ENCODE peak calls at places on chromosome X, in five cellular contexts. P is RWPE1, V is GM13977, I is suprapubic skin, R is testis. Q is an unnamed sample.
A peak's percentile ranks its signal among the peaks of the same experiment; 100 is the strongest.

GRCh38 chrX:70022608-70023007 is 27.1 kb downstream of the AWAT2 start:
- DNase-seq in P (no peak), V (no peak), R (no peak), I (no peak), Q (no peak)

GRCh38 chrX:121028419-121028818 is 19.0 kb upstream of the GLUD2 start:
- DNase-seq in P (no peak), I (no peak), R (no peak), V (no peak), Q (no peak)

GRCh38 chrX:130828641-130829040 is 74.4 kb downstream of the ENOX2 start:
- DNase-seq in R (no peak), P (no peak), I (no peak), V (no peak), Q (no peak)

GRCh38 chrX:135591871-135592270 is 71.4 kb downstream of the INTS6L start:
- DNase-seq in R (no peak), I (no peak), P (no peak), V (no peak), Q (no peak)

GRCh38 chrX:9379697-9380551 is 84.9 kb upstream of the TBL1X start:
- DNase-seq in P (peak; percentile 85), I (no peak), V (no peak), R (no peak), Q (no peak)

GRCh38 chrX:51568586-51568985 is 50.1 kb downstream of the CENPVL3 start:
- DNase-seq in I (no peak), V (no peak), R (no peak), P (peak; percentile 52), Q (no peak)

GRCh38 chrX:78024349-78025108 is 55.1 kb upstream of the PGAM4 start:
- DNase-seq in R (no peak), I (no peak), P (peak; percentile 23), V (peak; percentile 51), Q (peak; percentile 38)

GRCh38 chrX:18855919-18856644 is 127.8 kb downstream of the PHKA2 start:
- DNase-seq in P (no peak), R (no peak), I (no peak), V (peak; percentile 76), Q (no peak)

GRCh38 chrX:1582686-1583437 is 8.5 kb upstream of the AKAP17A start:
- DNase-seq in P (peak; percentile 45), I (no peak), V (peak; percentile 75), R (no peak), Q (no peak)

GRCh38 chrX:69093960-69094935 is 71.0 kb downstream of the PJA1 start:
- DNase-seq in V (peak; percentile 77), R (peak; percentile 63), I (no peak), P (peak; percentile 29), Q (no peak)

GRCh38 chrX:72130762-72131231 is 918 bp downstream of the RTL5 start:
- DNase-seq in V (no peak), R (peak; percentile 37), I (no peak), P (no peak), Q (no peak)

GRCh38 chrX:123408856-123409737 is 225.0 kb downstream of the GRIA3 start:
- DNase-seq in P (no peak), R (no peak), V (peak; percentile 3), I (no peak), Q (no peak)

GRCh38 chrX:68462197-68462596 is 28.9 kb upstream of the OPHN1 start:
- DNase-seq in V (no peak), P (no peak), I (no peak), R (no peak), Q (no peak)

GRCh38 chrX:49075347-49075746 is 1.5 kb upstream of the PRAF2 start:
- DNase-seq in P (no peak), V (no peak), R (no peak), I (no peak), Q (no peak)

GRCh38 chrX:68438575-68438974 is 5.3 kb upstream of the OPHN1 start:
- DNase-seq in R (no peak), V (no peak), P (no peak), I (no peak), Q (no peak)

GRCh38 chrX:123088331-123088730 is 95.7 kb upstream of the GRIA3 start:
- DNase-seq in R (no peak), V (no peak), I (no peak), P (no peak), Q (no peak)

GRCh38 chrX:31165241-31166035 is 93.6 kb upstream of the FTHL17 start:
- DNase-seq in R (no peak), V (no peak), I (no peak), P (no peak), Q (no peak)

GRCh38 chrX:23952984-23953907 is 45.4 kb downstream of the CXorf58 start:
- DNase-seq in V (peak; percentile 69), R (no peak), I (no peak), P (no peak), Q (peak; percentile 41)

GRCh38 chrX:140572724-140573123 is 67.9 kb upstream of the SOX3 start:
- DNase-seq in P (peak; percentile 1), R (peak; percentile 49), V (peak; percentile 31), I (no peak), Q (no peak)

GRCh38 chrX:140723251-140723650 is 13.7 kb downstream of the LINC00632 start:
- DNase-seq in V (no peak), I (no peak), P (no peak), R (no peak), Q (no peak)

GRCh38 chrX:44036336-44036735 is 63.1 kb upstream of the NDP start:
- DNase-seq in V (no peak), I (no peak), R (no peak), P (no peak), Q (no peak)

GRCh38 chrX:109619816-109620215 is 5.2 kb downstream of the KCNE5 start:
- DNase-seq in P (no peak), R (no peak), V (no peak), I (no peak), Q (no peak)

GRCh38 chrX:139448996-139449395 is 81.5 kb upstream of the F9 start:
- DNase-seq in R (no peak), I (no peak), V (no peak), P (no peak), Q (no peak)

GRCh38 chrX:115650916-115651315 is 89.9 kb downstream of the PLS3 start:
- DNase-seq in P (peak; percentile 4), R (peak; percentile 34), V (peak; percentile 24), I (no peak), Q (no peak)

GRCh38 chrX:55715847-55716246 is 1.7 kb upstream of the RRAGB start:
- DNase-seq in I (no peak), P (no peak), R (no peak), V (no peak), Q (no peak)
- TF ChIP-seq CTCF in I (no peak), P (no peak), R (no peak), V (peak; percentile 8), Q (peak; percentile 15)

DNA sequence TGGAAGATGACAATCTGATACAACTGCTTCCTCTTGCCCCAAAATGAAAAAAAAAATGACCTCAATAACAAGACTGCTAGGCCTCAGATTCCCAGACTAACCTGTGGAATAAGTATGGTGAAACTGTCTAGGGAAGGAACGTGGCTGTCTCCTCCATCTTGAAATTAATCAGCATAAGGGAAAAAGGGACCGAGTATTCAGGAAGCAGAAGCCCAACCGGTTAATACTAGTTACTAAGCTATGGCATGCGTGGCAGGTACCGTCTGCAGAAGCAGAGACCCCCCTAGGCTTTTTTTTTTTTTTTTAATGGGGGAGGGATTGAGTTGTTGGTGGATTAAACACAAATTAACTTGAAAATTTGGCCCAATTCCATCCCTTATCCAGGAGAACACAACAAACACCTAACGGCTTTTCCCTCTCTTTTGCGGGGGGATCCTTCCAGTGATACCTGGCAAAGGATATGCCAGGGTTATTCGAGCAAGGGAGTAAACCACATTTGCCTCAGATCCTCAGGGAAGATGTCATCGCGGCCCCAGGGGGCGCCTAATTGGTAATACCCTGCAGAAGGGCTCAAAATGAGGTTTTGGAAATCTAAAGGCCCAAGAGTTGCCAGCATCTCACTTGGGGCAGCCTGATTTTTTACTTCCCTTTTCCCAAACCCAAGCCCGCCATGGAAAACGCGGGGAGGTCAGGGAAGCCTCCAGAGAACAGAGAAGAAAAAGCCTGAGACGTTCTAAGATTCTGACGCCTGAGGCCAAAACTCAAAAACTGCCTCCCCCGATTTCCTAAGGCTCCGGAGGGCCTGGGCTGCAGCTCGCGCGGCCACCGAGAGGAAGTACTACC is 853 bp downstream of the RLIM start:
- DNase-seq in I (no peak), R (peak; percentile 14), V (peak; percentile 20), P (peak; percentile 18), Q (no peak)
- TF ChIP-seq CTCF in I (no peak), R (no peak), V (no peak), P (no peak), Q (no peak)

DNA sequence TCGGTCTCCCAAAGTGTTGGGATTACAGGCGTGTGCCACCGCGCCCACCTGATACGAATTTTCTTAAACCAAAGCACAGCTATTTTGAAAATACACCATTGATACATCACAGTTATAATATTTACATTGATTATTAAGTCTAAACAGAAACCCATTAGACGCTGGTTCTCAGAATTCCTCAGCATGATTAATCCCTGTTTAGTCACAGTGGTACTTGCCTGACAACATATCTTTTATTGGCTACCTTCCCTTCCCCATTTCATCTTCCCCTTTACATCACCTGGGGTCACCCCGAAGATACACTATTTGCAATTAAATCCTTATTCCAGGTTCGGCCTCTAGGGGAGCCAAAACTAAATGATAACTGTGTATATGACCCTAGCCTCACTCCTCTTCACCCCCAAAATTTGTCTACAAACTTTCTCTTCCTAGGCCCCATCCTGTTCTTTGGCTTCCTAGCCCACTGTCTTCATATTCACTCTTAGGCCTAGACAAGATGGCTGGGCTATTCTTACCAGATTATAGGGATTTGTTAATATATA is 36.8 kb upstream of the IL1RAPL1 start:
- DNase-seq in R (no peak), P (peak; percentile 18), V (no peak), I (no peak), Q (no peak)
- TF ChIP-seq CTCF in R (no peak), P (no peak), V (no peak), I (no peak), Q (no peak)

GRCh38 chrX:25019707-25020390 is 4.1 kb upstream of the ARX start:
- DNase-seq in V (no peak), R (no peak), P (no peak), I (no peak), Q (no peak)

GRCh38 chrX:25021132-25021498 is 5.3 kb upstream of the ARX start:
- DNase-seq in V (no peak), R (no peak), P (no peak), I (no peak), Q (no peak)

GRCh38 chrX:25020391-25021131 is 4.8 kb upstream of the ARX start:
- DNase-seq in V (peak; percentile 76), P (no peak), I (no peak), R (no peak), Q (no peak)

GRCh38 chrX:25023908-25024307 is 8.1 kb upstream of the ARX start:
- DNase-seq in R (no peak), I (no peak), P (no peak), V (no peak), Q (no peak)

DNA sequence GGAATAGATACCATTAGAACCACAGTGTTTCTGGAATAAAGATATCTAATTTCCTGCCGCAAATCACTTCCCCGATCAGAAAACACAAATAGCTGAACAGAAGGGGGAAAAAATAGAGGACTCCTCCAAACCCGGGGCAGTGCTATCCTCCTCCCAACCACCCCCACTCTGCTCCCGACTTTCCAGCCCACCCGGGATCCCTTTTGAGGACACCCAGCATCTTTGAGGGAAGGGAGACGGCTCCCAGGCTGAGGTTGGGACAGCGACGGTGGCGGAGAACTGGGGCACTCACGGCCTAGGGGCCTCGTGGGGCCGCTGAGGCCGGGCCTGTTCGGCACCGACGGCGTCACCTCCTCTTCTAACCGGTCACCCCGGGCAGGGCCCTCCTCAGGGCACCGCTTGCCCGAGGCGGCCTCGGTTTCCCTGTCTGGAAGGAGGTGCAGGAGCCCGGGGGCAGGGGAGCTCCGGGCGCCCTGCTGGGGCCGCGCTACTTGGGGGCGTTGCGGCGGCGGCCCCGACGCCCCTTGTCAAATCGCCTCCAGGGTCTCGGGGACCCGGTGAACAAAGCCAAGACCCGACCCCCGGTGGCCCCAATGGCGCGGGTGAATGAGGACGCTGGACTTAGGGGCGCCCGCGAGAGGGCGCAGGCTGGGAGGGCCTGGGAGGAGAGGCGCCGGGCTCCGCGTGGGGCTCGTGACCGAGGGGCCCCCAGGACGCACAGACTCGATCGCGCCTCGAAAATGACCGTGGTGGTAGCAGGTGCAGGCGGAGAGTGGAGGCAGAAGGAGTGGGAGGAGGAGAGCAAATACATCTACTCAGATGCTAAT is 6.9 kb upstream of the ARX start:
- DNase-seq in V (no peak), P (no peak), R (no peak), I (no peak), Q (no peak)
- TF ChIP-seq CTCF in V (peak; percentile 40), P (no peak), R (no peak), I (no peak), Q (no peak)

Q was measured in CD14-positive monocyte.